ENCODE peak calls at places on chromosomes 16 and 17, in six cellular contexts. N is lung, F is coronary artery, R is pancreas, J is endothelial cell of umbilical vein, H is testis. O is an unnamed sample.

GRCh38 chr16:69195371-69196029 is 8.5 kb downstream of the SNTB2 start:
- DNase-seq in N (no peak), F (no peak), R (no peak), J (no peak), H (no peak), O (no peak)

GRCh38 chr17:19753661-19754463 is 5.8 kb upstream of the ALDH3A1 start:
- DNase-seq in N (no peak), F (no peak), R (no peak), J (no peak), H (no peak), O (peak; percentile 29)

GRCh38 chr16:31333686-31334649 is 21.0 kb upstream of the ITGAX start:
- DNase-seq in N (no peak), F (no peak), R (no peak), J (no peak), H (peak; percentile 41), O (peak; percentile 52)

GRCh38 chr17:21551081-21551881 is 141.0 kb upstream of the KCNJ18 start:
- DNase-seq in N (peak; percentile 75), F (peak; percentile 88), R (peak; percentile 91), J (peak; percentile 88), H (peak; percentile 89), O (peak; percentile 77)

GRCh38 chr17:36030949-36031348 is 13.2 kb upstream of the CCL23 start:
- DNase-seq in N (no peak), F (no peak), R (no peak), J (no peak), H (no peak), O (no peak)

GRCh38 chr17:867896-868489 is 85.8 kb downstream of the MRM3 start:
- DNase-seq in N (no peak), F (no peak), R (no peak), J (no peak), H (no peak), O (no peak)

GRCh38 chr17:78947235-78948153 is 22.3 kb upstream of the TIMP2 start:
- DNase-seq in N (no peak), F (no peak), R (no peak), J (peak; percentile 15), H (peak; percentile 94), O (no peak)

GRCh38 chr17:70074991-70075390 is at the start of gene KCNJ16:
- DNase-seq in N (no peak), F (no peak), R (peak; percentile 29), J (no peak), H (no peak), O (peak; percentile 89)

GRCh38 chr16:63324306-63324705 is 1288.1 kb upstream of the CDH8 start:
- DNase-seq in N (no peak), F (no peak), R (no peak), J (no peak), H (no peak), O (no peak)

GRCh38 chr17:2289878-2290478 is 13.6 kb downstream of the SMG6 start:
- DNase-seq in N (no peak), F (no peak), R (no peak), J (no peak), H (no peak), O (no peak)

GRCh38 chr16:87817910-87818309 is 51.4 kb downstream of the SLC7A5 start:
- DNase-seq in N (no peak), F (no peak), R (no peak), J (no peak), H (no peak), O (no peak)

GRCh38 chr16:27463741-27464662 is 62.0 kb downstream of the IL21R start:
- DNase-seq in N (no peak), F (no peak), R (peak; percentile 36), J (no peak), H (peak; percentile 38), O (no peak)

GRCh38 chr17:80527016-80527645 is 17.5 kb upstream of the RPTOR start:
- DNase-seq in N (no peak), F (no peak), R (no peak), J (no peak), H (no peak), O (no peak)

GRCh38 chr17:72985882-72986720 is 106.4 kb downstream of the SLC39A11 start:
- DNase-seq in N (peak; percentile 58), F (no peak), R (peak; percentile 75), J (peak; percentile 53), H (peak; percentile 71), O (peak; percentile 86)

GRCh38 chr17:33197342-33197741 is 95.8 kb downstream of the ASIC2 start:
- DNase-seq in N (no peak), F (no peak), R (no peak), J (no peak), H (no peak), O (no peak)

GRCh38 chr17:66930933-66931332 is 33.6 kb upstream of the CACNG4 start:
- DNase-seq in N (no peak), F (no peak), R (no peak), J (no peak), H (peak; percentile 68), O (peak; percentile 82)

GRCh38 chr16:71917900-71918299 is 22.6 kb downstream of the IST1 start:
- DNase-seq in N (no peak), F (no peak), R (no peak), J (no peak), H (no peak), O (no peak)

GRCh38 chr17:58324409-58325288 is 3.9 kb downstream of the TSPOAP1 start:
- DNase-seq in N (no peak), F (no peak), R (peak; percentile 90), J (no peak), H (no peak), O (no peak)

GRCh38 chr16:69804283-69804682 is 42.2 kb downstream of the WWP2 start:
- DNase-seq in N (no peak), F (no peak), R (no peak), J (no peak), H (no peak), O (no peak)

GRCh38 chr16:48282636-48283263 is 35.4 kb upstream of the ABCC11 start:
- DNase-seq in N (no peak), F (no peak), R (no peak), J (no peak), H (no peak), O (no peak)

GRCh38 chr17:41917192-41917591 is 1.6 kb downstream of the ACLY start:
- DNase-seq in N (no peak), F (no peak), R (no peak), J (peak; percentile 29), H (peak; percentile 41), O (no peak)

GRCh38 chr17:54983260-54983659 is 14.7 kb downstream of the STXBP4 start:
- DNase-seq in N (no peak), F (no peak), R (no peak), J (no peak), H (no peak), O (no peak)

GRCh38 chr17:82114447-82114846 is 16.4 kb upstream of the FASN start:
- DNase-seq in N (no peak), F (no peak), R (peak; percentile 47), J (no peak), H (no peak), O (no peak)

GRCh38 chr16:10938321-10938720 is 3.9 kb downstream of the DEXI start:
- DNase-seq in N (no peak), F (no peak), R (no peak), J (no peak), H (no peak), O (no peak)

GRCh38 chr16:16139806-16140205 is 83.5 kb downstream of the ABCC6 start:
- DNase-seq in N (no peak), F (no peak), R (no peak), J (no peak), H (no peak), O (no peak)

GRCh38 chr16:19844945-19845641 is 39.6 kb downstream of the GPRC5B start:
- DNase-seq in N (no peak), F (no peak), R (no peak), J (no peak), H (no peak), O (no peak)

GRCh38 chr16:57626420-57627170 is 1.8 kb upstream of the ADGRG1 start:
- DNase-seq in N (no peak), F (no peak), R (peak; percentile 42), J (no peak), H (no peak), O (no peak)

GRCh38 chr17:72569193-72569946 is 448.6 kb downstream of the SOX9 start:
- DNase-seq in N (no peak), F (no peak), R (no peak), J (no peak), H (peak; percentile 32), O (no peak)

GRCh38 chr16:4200000-4200780 is 41.7 kb downstream of the SRL start:
- DNase-seq in N (peak; percentile 77), F (no peak), R (peak; percentile 88), J (peak; percentile 62), H (peak; percentile 78), O (peak; percentile 78)
- TF ChIP-seq CTCF in N (peak; percentile 45), F (peak; percentile 69), R (peak; percentile 57), J (peak; percentile 83), H (peak; percentile 44), O (peak; percentile 64)

GRCh38 chr17:3683054-3683511 is 12.9 kb downstream of the P2RX5 start:
- DNase-seq in N (no peak), F (no peak), R (no peak), J (peak; percentile 31), H (no peak), O (no peak)
- H3K4me3 ChIP-seq in N (no peak overlapping the region), F (no peak overlapping the region), R (no peak overlapping the region), J (no peak overlapping the region), H (no peak overlapping the region), O (no peak overlapping the region)

DNA sequence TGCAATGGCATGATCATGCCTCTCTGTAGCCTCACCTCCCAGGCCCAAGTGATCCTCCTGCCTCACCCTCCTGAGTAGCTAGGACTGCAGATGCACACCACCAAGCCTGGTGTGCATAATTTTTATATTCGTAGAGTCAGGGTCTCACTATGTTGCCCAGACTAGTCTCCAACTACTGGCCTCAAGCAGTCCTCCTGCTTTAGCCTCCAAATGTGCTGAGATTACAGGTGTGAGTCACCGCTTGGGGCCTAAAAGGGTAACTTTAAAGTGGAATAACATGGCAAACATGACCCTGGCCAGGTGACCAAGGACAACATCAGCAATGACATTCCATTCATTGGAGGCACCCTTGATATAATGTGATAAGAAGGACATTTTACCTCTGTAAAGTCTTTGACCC is 26.1 kb downstream of the HSBP1 start:
- DNase-seq in N (no peak), F (no peak), R (no peak), J (no peak), H (no peak), O (no peak)
- TF ChIP-seq CTCF in N (no peak), F (no peak), R (no peak), J (no peak), H (no peak), O (no peak)

DNA sequence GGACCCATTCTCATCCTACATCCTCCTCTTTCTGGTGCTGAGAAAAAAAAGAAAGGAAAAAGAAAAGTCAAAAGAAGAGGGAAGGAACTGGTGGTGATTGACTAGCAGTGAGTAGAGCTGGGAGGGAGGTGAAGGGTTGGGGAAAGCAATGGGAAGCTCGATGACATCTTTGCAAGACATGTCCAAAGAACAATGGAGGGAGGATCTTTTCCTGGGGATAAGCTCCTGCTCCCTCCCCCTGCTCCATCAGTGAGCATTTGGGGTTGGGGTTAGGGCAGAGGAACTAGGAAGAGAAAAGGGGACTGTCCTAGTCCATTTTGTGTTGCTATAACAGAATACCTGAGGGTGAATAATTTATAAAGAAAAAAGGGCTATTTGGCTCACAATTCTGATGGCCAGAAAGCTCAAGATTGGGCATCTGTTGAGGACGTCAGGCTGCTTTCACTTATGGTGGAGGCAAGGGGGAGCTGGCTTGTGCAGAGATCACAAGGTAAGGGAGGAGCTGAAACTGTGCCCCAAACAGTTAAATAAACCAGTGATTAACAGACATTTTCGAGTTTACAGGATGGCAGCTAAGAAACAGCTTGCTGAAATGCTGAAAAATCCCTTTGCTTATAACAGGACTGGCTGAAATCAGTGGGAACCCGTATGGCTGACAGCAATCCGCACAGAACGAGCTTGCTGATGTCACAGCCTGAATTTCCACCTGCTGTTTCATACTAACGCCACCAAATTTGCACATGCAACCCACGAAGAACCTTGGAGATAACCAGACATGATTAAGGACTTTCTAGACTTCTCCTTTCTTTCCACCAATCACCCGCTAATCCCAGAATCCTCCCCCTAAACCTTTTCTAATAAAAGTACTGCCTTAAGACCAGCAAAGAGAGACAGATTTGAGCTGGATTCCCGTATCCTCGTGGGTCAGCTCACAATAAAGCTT is 1.6 kb upstream of the ODF4 start:
- DNase-seq in N (no peak), F (no peak), R (no peak), J (no peak), H (no peak), O (no peak)
- H3K4me3 ChIP-seq in N (no peak overlapping the region), F (peak overlapping the region; percentile 31), R (no peak overlapping the region), J (no peak overlapping the region), H (no peak overlapping the region), O (no peak overlapping the region)